ENCODE peak calls at places on chromosomes 2 and 18, in ten cellular contexts. V is suprapubic skin, H is MCF 10A, E is ovary, D is astrocyte of the cerebellum, Y is glutamatergic neuron, T is retinal pigment epithelial cell, I is astrocyte of the spinal cord, S is kidney, C is GM06990. N is an unnamed sample.

GRCh38 chr2:21787931-21788330 is 664.2 kb downstream of the TDRD15 start:
- DNase-seq in V (no peak), H (no peak), E (no peak), D (no peak), Y (no peak), T (no peak), I (no peak), S (no peak), C (no peak), N (no peak)

GRCh38 chr2:235724964-235725603 is 231.2 kb downstream of the AGAP1 start:
- DNase-seq in V (peak; percentile 74), H (no peak), E (peak; percentile 48), D (no peak), Y (no peak), T (no peak), I (no peak), S (no peak), C (no peak), N (no peak)

GRCh38 chr2:16311521-16312440 is 353.9 kb downstream of the CYRIA start:
- DNase-seq in V (no peak), H (no peak), E (no peak), D (no peak), Y (no peak), T (no peak), I (no peak), S (no peak), C (no peak), N (no peak)

GRCh38 chr18:8869696-8870095 is 164.3 kb downstream of the MTCL1 start:
- DNase-seq in V (no peak), H (no peak), E (no peak), D (no peak), Y (no peak), T (no peak), I (no peak), S (no peak), C (no peak), N (no peak)

GRCh38 chr2:99974275-99974674 is 168.1 kb downstream of the AFF3 start:
- DNase-seq in V (no peak), H (peak; percentile 40), E (no peak), D (no peak), Y (no peak), T (no peak), I (peak; percentile 22), S (no peak), C (peak; percentile 43), N (peak; percentile 19)

GRCh38 chr2:134402385-134402784 is 148.5 kb downstream of the MGAT5 start:
- DNase-seq in V (no peak), H (peak; percentile 84), E (no peak), D (peak; percentile 34), Y (no peak), T (no peak), I (peak; percentile 56), S (no peak), C (no peak), N (no peak)

GRCh38 chr18:75168654-75169053 is 40.3 kb downstream of the PTGR3 start:
- DNase-seq in V (no peak), H (no peak), E (no peak), D (no peak), Y (no peak), T (no peak), I (no peak), S (no peak), C (no peak), N (no peak)

GRCh38 chr2:95006661-95007060 is 18.8 kb upstream of the MAL start:
- DNase-seq in V (no peak), H (no peak), E (no peak), D (no peak), Y (peak; percentile 4), T (no peak), I (no peak), S (peak; percentile 56), C (no peak), N (no peak)

GRCh38 chr18:61443311-61443710 is 110.1 kb downstream of the CDH20 start:
- DNase-seq in V (no peak), H (no peak), E (no peak), D (no peak), Y (no peak), T (no peak), I (no peak), S (no peak), C (no peak), N (no peak)

GRCh38 chr2:177396630-177397460 is 4.3 kb downstream of the AGPS start:
- DNase-seq in V (no peak), H (peak; percentile 69), E (no peak), D (peak; percentile 71), Y (no peak), T (peak; percentile 57), I (peak; percentile 78), S (no peak), C (no peak), N (peak; percentile 50)

GRCh38 chr18:37012452-37012851 is 183.5 kb downstream of the KIAA1328 start:
- DNase-seq in V (no peak), H (no peak), E (no peak), D (no peak), Y (no peak), T (no peak), I (no peak), S (no peak), C (no peak), N (no peak)

GRCh38 chr2:24659862-24660261 is 133.3 kb downstream of the PTRHD1 start:
- DNase-seq in V (no peak), H (no peak), E (no peak), D (no peak), Y (no peak), T (no peak), I (no peak), S (no peak), C (no peak), N (no peak)

GRCh38 chr2:2747797-2748301 is 416.8 kb upstream of the MYT1L start:
- DNase-seq in V (no peak), H (no peak), E (no peak), D (no peak), Y (no peak), T (no peak), I (no peak), S (peak; percentile 36), C (no peak), N (peak; percentile 71)

DNA sequence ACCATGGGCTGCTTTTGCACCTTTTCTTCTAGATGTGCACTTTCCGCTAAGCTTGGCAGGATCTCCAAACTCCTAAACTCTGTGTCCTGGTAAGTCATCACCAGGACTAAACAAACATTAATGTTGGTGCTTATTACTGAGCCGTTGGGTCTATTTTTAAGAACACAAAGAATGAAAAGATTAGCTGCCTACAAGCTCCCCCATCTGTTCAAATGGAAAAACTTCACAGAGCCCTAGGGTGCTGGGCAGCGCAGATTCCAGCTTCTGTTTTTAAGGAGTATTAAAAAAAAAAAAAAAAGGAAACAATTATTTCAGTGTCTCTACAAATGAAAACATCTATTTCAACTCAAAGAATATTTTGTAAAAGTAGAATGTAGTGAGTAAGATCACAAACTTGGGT is 97.8 kb upstream of the AQP4 start:
- DNase-seq in V (no peak), H (peak; percentile 33), E (no peak), D (no peak), Y (no peak), T (no peak), I (peak; percentile 5), S (no peak), C (no peak), N (peak; percentile 28)
- TF ChIP-seq CTCF in V (no peak), H (peak; percentile 37), E (no peak), D (peak; percentile 47), Y (no peak), T (peak; percentile 28), I (peak; percentile 14), S (peak; percentile 5), C (no peak), N (no peak)

DNA sequence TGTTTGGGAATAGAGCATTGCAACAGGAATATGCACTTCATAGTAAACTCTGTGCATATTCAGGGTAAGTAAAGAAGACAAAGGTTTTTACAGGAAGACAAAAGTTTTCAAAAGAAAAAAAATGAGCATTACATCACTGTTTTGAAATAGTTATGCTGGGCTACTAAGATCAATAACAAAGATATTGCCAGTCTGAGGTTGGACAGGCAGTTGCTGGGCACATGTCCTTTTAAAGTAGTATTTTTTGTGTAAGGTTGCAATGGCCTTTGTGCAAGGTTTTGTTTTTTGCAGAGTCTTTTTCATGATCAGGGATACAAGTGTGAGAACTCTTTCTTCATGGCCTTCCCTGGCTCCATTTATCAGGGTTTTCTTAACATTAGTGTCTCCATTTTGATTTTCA is 16.2 kb downstream of the IL1B start:
- DNase-seq in V (no peak), H (no peak), E (no peak), D (no peak), Y (no peak), T (no peak), I (no peak), S (no peak), C (no peak), N (no peak)
- TF ChIP-seq CTCF in V (no peak), H (no peak), E (no peak), D (no peak), Y (no peak), T (no peak), I (no peak), S (no peak), C (no peak), N (no peak)

GRCh38 chr2:185291035-185291647 is 447.5 kb upstream of the FSIP2 start:
- DNase-seq in V (no peak), H (peak; percentile 71), E (no peak), D (peak; percentile 29), Y (peak; percentile 73), T (no peak), I (peak; percentile 50), S (no peak), C (no peak), N (peak; percentile 53)
- TF ChIP-seq CTCF in V (no peak), H (peak; percentile 84), E (no peak), D (peak; percentile 83), Y (peak; percentile 75), T (peak; percentile 66), I (peak; percentile 79), S (peak; percentile 64), C (peak; percentile 83), N (peak; percentile 74)

DNA sequence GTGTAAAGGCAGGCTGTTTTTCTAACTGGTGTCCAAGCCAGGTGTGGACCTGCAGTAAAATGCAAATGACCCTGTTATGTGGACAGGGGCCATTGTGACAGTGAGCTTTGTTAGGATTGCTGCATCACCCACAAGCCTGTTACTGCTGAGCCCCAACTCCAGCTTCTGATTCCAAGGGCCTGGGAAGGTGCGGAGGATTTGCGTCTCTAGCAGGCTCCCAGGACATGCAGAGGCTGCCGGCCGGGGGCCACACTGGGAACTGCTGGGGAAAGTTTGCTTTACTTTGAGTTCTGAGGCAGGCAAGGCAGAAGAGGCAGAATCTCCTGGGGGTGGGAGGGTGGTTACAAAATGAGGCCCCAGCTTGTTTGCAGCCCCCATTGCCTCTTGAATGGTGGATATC is 164.1 kb downstream of the GLI2 start:
- DNase-seq in V (no peak), H (no peak), E (no peak), D (no peak), Y (no peak), T (no peak), I (no peak), S (peak; percentile 64), C (no peak), N (no peak)
- TF ChIP-seq CTCF in V (no peak), H (no peak), E (no peak), D (no peak), Y (no peak), T (peak; percentile 7), I (no peak), S (no peak), C (no peak), N (no peak)